ENCODE peak calls at places on chromosomes 4 and X, in ten cellular contexts. N is ovary, Z is uterus, T is A549, R is transverse colon, Q is tibial nerve, H is suprapubic skin, J is NB4, W is stomach, B is HCT116. V is an unnamed sample.

GRCh38 chr4:81412941-81413488 is 58.7 kb downstream of the RASGEF1B start:
- DNase-seq in W (no peak), R (no peak), Q (no peak), N (no peak), T (no peak), J (no peak), H (no peak), Z (no peak), B (no peak), V (no peak)

GRCh38 chr4:155762351-155762750 is 3.5 kb downstream of the GUCY1B1 start:
- DNase-seq in J (no peak), Q (no peak), H (no peak), N (no peak), R (no peak), Z (no peak), T (no peak), B (no peak), W (no peak), V (no peak)

GRCh38 chr4:99979872-99980271 is 29.8 kb upstream of the H2AZ1 start:
- DNase-seq in J (no peak), B (no peak), T (no peak), H (no peak), Z (no peak), N (no peak), R (no peak), W (no peak), Q (no peak), V (no peak)

GRCh38 chrX:76148011-76148665 is 24.7 kb upstream of the PBDC1 start:
- DNase-seq in W (no peak), J (peak), R (peak), N (no peak), Z (peak), Q (no peak), B (no peak), T (no peak), H (no peak), V (peak)

GRCh38 chrX:102651242-102651967 is at the start of gene GPRASP1:
- DNase-seq in Z (peak), R (peak), W (no peak), Q (peak), B (no peak), J (no peak), T (no peak), N (peak), H (peak), V (peak)

GRCh38 chr4:121740796-121741409 is 24.1 kb downstream of the SMIM43 start:
- DNase-seq in B (no peak), R (no peak), T (no peak), Z (no peak), J (no peak), Q (no peak), W (no peak), H (no peak), N (no peak), V (no peak)

GRCh38 chr4:7813674-7814073 is 126.0 kb downstream of the AFAP1 start:
- DNase-seq in T (no peak), N (no peak), J (no peak), Z (no peak), B (no peak), R (no peak), H (no peak), Q (no peak), W (no peak), V (peak)

GRCh38 chr4:128709268-128709667 is 100.2 kb upstream of the JADE1 start:
- DNase-seq in T (no peak), Q (no peak), N (no peak), R (no peak), W (no peak), Z (no peak), B (no peak), J (no peak), H (no peak), V (no peak)

GRCh38 chrX:11416600-11416999 is 123.4 kb downstream of the AMELX start:
- DNase-seq in W (no peak), N (no peak), Q (no peak), H (no peak), B (no peak), Z (no peak), T (no peak), J (no peak), R (no peak), V (no peak)

GRCh38 chr4:89024051-89024675 is 32.8 kb downstream of the FAM13A start:
- DNase-seq in T (peak), Z (peak), B (peak), R (peak), H (peak), N (peak), Q (peak), J (peak), W (peak), V (peak)

GRCh38 chr4:140158234-140159030 is 4.4 kb upstream of the MAML3 start:
- DNase-seq in R (peak), Q (no peak), J (peak), W (peak), B (no peak), H (no peak), Z (no peak), T (no peak), N (peak), V (no peak)

GRCh38 chr4:151117371-151117962 is 18.0 kb downstream of the RPS3A start:
- DNase-seq in T (peak), N (peak), H (no peak), B (peak), Q (peak), R (peak), Z (peak), J (peak), W (peak), V (no peak)

GRCh38 chrX:142186103-142186502 is 19.0 kb downstream of the MAGEC2 start:
- DNase-seq in N (no peak), W (no peak), Z (no peak), R (no peak), J (no peak), T (no peak), Q (no peak), B (no peak), H (no peak), V (no peak)

GRCh38 chr4:53196872-53197759 is 168.7 kb downstream of the SCFD2 start:
- DNase-seq in R (no peak), J (peak), T (peak), Z (no peak), H (no peak), N (no peak), W (no peak), B (peak), Q (no peak), V (no peak)

GRCh38 chr4:187608001-187608421 is 387.6 kb upstream of the ZFP42 start:
- DNase-seq in Q (no peak), Z (no peak), W (no peak), N (no peak), R (no peak), J (no peak), H (no peak), B (no peak), T (no peak), V (no peak)

GRCh38 chrX:39815621-39816020 is 282.1 kb downstream of the BCOR start:
- DNase-seq in Z (no peak), H (no peak), B (no peak), Q (no peak), R (no peak), N (no peak), J (peak), W (no peak), T (no peak), V (no peak)

GRCh38 chrX:39814391-39814790 is 283.4 kb downstream of the BCOR start:
- DNase-seq in Q (no peak), Z (no peak), R (peak), W (no peak), J (peak), H (no peak), N (no peak), T (no peak), B (peak), V (no peak)

GRCh38 chrX:39818750-39819149 is 279.0 kb downstream of the BCOR start:
- DNase-seq in T (no peak), R (no peak), Z (no peak), H (no peak), Q (no peak), W (no peak), J (no peak), B (no peak), N (no peak), V (no peak)

GRCh38 chrX:39818071-39818470 is 279.7 kb downstream of the BCOR start:
- DNase-seq in W (no peak), R (no peak), H (no peak), Q (no peak), B (no peak), Z (no peak), T (no peak), J (no peak), N (no peak), V (no peak)

GRCh38 chrX:39816871-39817731 is 280.7 kb downstream of the BCOR start:
- DNase-seq in W (no peak), H (no peak), J (no peak), T (no peak), Z (no peak), R (no peak), B (no peak), Q (no peak), N (no peak), V (no peak)
- H3K4me3 ChIP-seq in W (no peak), H (no peak), J (no peak), T (no peak), Z (no peak), R (no peak), B (no peak), Q (no peak), N (no peak), V (no peak)

DNA sequence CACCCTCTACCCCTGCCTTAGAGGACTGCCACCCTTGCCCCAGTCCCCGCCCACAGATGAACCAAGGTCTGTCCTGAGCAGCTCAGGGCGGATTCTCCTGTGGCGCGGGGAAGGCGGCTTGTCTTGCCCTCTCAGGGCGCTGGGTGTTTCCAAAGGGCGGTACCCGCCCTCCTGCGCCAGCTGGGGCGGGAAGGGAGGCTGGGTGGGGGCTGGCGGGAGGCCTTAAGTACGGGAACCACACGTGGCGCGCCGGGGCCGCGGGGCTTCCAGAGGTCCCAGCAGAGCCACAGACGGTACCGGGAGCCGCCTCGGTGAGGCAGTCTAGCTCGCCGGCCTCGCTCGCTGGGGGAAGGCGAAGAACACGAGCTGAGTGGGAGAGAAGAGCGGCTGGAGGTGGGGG is 361.1 kb downstream of the MID1IP1 start:
- DNase-seq in J (no peak), H (no peak), W (no peak), R (peak), N (peak), Z (peak), Q (no peak), T (no peak), B (no peak), V (peak)
- TF ChIP-seq CTCF in J (no peak), H (peak), W (no peak), R (peak), N (no peak), Z (no peak), Q (no peak), T (no peak), B (no peak), V (no peak)

DNA sequence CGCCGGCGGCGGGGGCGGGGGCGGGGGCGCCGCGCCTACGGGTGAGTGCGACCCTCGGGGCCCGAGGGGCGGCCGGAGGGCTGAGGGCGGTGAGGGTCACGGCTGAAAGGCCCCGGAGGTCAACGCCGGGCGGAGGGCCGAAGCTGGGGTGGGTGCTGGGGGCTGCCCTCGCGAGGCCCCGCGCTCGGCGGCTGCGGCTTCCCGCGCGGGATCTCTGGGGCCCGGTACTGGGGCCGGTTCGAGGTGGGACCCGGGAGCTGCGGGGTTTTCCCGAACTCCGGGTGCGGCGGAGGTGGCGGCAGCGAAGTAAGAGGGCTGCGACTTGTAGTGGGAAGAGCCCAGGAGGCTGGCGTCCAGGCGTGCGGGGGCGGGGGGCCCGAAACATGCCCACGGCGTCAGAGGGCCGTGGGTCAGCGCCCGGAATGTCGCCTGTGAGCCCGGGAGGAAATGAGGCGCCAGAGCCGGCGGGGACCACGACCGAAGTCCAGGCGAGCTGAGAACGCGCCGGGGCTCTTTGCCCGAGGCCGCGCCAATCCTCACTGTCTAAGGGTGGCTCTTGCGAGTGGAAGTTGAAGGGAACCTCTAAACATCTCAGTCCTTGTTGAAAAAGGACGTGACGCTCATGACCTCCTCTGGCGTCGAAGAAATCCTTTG is 407 bp downstream of the IL13RA1 start:
- DNase-seq in W (peak), R (peak), Z (peak), H (no peak), T (no peak), B (no peak), N (peak), Q (no peak), J (peak), V (no peak)
- TF ChIP-seq POLR2A in W (no peak), R (peak), Z (peak), H (no peak), T (no peak), B (no peak), N (no peak), Q (no peak), J (no peak), V (no peak)

DNA sequence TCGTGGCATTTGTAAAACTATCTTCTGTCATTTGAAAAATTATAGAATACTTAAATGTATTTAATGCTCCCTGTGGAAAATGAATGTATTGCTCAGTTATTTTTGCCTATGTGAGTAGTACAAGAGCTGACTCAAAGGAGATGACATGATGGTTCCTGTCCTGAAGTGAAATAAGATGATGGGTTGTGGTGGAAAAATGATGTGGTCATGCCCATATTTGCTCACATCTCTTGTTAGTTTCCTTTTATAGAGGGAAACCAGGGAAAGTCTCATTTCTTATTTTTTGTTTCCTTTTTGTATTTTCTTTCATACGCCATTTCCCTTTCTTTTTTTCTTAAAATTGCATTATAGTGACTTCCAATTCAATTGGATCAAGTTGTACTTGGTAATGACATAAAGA is 23.7 kb downstream of the PLS3 start:
- DNase-seq in W (no peak), B (no peak), R (no peak), Z (no peak), J (no peak), H (no peak), T (no peak), N (no peak), Q (no peak), V (no peak)
- H3K4me3 ChIP-seq in W (no peak), B (no peak), R (no peak), Z (no peak), J (no peak), H (no peak), T (no peak), N (no peak), Q (no peak), V (no peak)

GRCh38 chr4:98754736-98755135 is 96.3 kb upstream of the TSPAN5 start:
- DNase-seq in R (no peak), Q (no peak), N (no peak), H (no peak), J (no peak), Z (no peak), B (no peak), W (no peak), T (no peak), V (no peak)

GRCh38 chr4:98758182-98758581 is 99.8 kb upstream of the TSPAN5 start:
- DNase-seq in Z (no peak), N (no peak), B (no peak), W (no peak), T (no peak), H (no peak), Q (no peak), R (no peak), J (no peak), V (no peak)
- TF ChIP-seq CTCF in Z (no peak), N (no peak), B (no peak), W (no peak), T (no peak), H (no peak), Q (no peak), R (no peak), J (no peak), V (no peak)

GRCh38 chr4:183610033-183610432 is 49.0 kb downstream of the RWDD4 start:
- DNase-seq in H (no peak), Z (no peak), Q (no peak), T (no peak), R (no peak), N (no peak), W (no peak), J (no peak), B (no peak), V (no peak)

GRCh38 chr4:183611210-183611830 is 47.7 kb downstream of the RWDD4 start:
- DNase-seq in T (no peak), R (no peak), W (no peak), B (no peak), Q (no peak), N (no peak), J (no peak), H (no peak), Z (no peak), V (no peak)

GRCh38 chr4:183607894-183608293 is 51.1 kb downstream of the RWDD4 start:
- DNase-seq in J (no peak), N (no peak), T (no peak), B (no peak), Z (no peak), R (no peak), H (no peak), W (no peak), Q (no peak), V (no peak)

GRCh38 chr4:183610613-183611012 is 48.4 kb downstream of the RWDD4 start:
- DNase-seq in T (no peak), J (no peak), H (no peak), Q (no peak), B (no peak), N (no peak), Z (no peak), W (no peak), R (no peak), V (no peak)

GRCh38 chr4:183609151-183609550 is 49.8 kb downstream of the RWDD4 start:
- DNase-seq in W (no peak), T (no peak), H (no peak), N (no peak), Q (no peak), R (no peak), B (no peak), J (no peak), Z (no peak), V (no peak)
- TF ChIP-seq POLR2A in W (no peak), T (no peak), H (no peak), N (no peak), Q (no peak), R (no peak), B (no peak), J (no peak), Z (no peak), V (no peak)

GRCh38 chr4:73707918-73708577 is 32.3 kb upstream of the CXCL8 start:
- DNase-seq in N (peak), Q (no peak), T (peak), J (peak), W (peak), Z (peak), H (no peak), B (peak), R (peak), V (peak)
- H3K4me3 ChIP-seq in N (no peak), Q (no peak), T (no peak), J (peak), W (no peak), Z (no peak), H (no peak), B (no peak), R (no peak), V (no peak)

GRCh38 chr4:119688439-119688838 is 59.8 kb upstream of the PDE5A start:
- DNase-seq in J (no peak), N (no peak), Q (no peak), R (no peak), W (no peak), T (no peak), H (no peak), B (no peak), Z (no peak), V (no peak)

GRCh38 chr4:119695216-119695615 is 66.6 kb upstream of the PDE5A start:
- DNase-seq in B (no peak), H (no peak), Z (no peak), T (no peak), R (no peak), N (no peak), Q (no peak), J (no peak), W (no peak), V (no peak)

GRCh38 chr4:119690871-119691270 is 62.3 kb upstream of the PDE5A start:
- DNase-seq in N (no peak), H (no peak), B (peak), J (peak), R (no peak), Q (no peak), Z (no peak), T (no peak), W (no peak), V (no peak)

GRCh38 chr4:119693127-119693526 is 64.5 kb upstream of the PDE5A start:
- DNase-seq in N (no peak), H (no peak), T (no peak), B (no peak), J (no peak), W (no peak), Q (no peak), Z (no peak), R (no peak), V (no peak)

GRCh38 chr4:119692001-119692400 is 63.4 kb upstream of the PDE5A start:
- DNase-seq in T (no peak), N (no peak), J (no peak), R (no peak), H (no peak), Q (no peak), B (no peak), W (no peak), Z (no peak), V (no peak)
- TF ChIP-seq CTCF in T (no peak), N (no peak), J (no peak), R (no peak), H (no peak), Q (no peak), B (no peak), W (no peak), Z (no peak), V (no peak)

V was measured in lower leg skin.